ENCODE peak calls at places on chromosome 1, in four cellular contexts. Y is lower lobe of right lung, U is heart right ventricle, F is esophagus squamous epithelium. O is an unnamed sample.

GRCh38 chr1:3050603-3051002 is 18.4 kb upstream of the PRDM16 start:
- DNase-seq in U (no peak), F (no peak), Y (no peak), O (peak)

GRCh38 chr1:11753555-11754208 is 8.3 kb upstream of the C1orf167 start:
- DNase-seq in Y (no peak), F (no peak), U (no peak), O (no peak)

GRCh38 chr1:54459140-54459539 is 52.9 kb upstream of the SSBP3 start:
- DNase-seq in U (no peak), Y (no peak), F (no peak), O (no peak)

GRCh38 chr1:226702957-226703831 is 35.9 kb downstream of the ITPKB start:
- DNase-seq in U (peak), Y (peak), F (no peak), O (peak)

GRCh38 chr1:12450090-12450764 is 167.8 kb downstream of the DHRS3 start:
- DNase-seq in Y (peak), F (no peak), U (no peak), O (no peak)

GRCh38 chr1:180632326-180633088 is 685 bp downstream of the XPR1 start:
- DNase-seq in U (peak), F (no peak), Y (peak), O (no peak)

GRCh38 chr1:110060034-110060661 is 10.3 kb downstream of the ALX3 start:
- DNase-seq in Y (peak), F (no peak), U (no peak), O (no peak)

GRCh38 chr1:170721621-170722020 is 57.7 kb downstream of the PRRX1 start:
- DNase-seq in U (no peak), F (no peak), Y (no peak), O (no peak)

GRCh38 chr1:91799159-91799558 is 86.8 kb downstream of the TGFBR3 start:
- DNase-seq in F (no peak), U (no peak), Y (no peak), O (no peak)

GRCh38 chr1:63794927-63795326 is 21.1 kb downstream of the ROR1 start:
- DNase-seq in U (no peak), Y (peak), F (no peak), O (no peak)

GRCh38 chr1:21816602-21817302 is 4.7 kb downstream of the LDLRAD2 start:
- DNase-seq in Y (no peak), U (no peak), F (no peak), O (no peak)

GRCh38 chr1:21815724-21816311 is 3.8 kb downstream of the LDLRAD2 start:
- DNase-seq in F (no peak), U (no peak), Y (peak), O (no peak)

GRCh38 chr1:21813542-21813941 is 1.5 kb downstream of the LDLRAD2 start:
- DNase-seq in F (no peak), Y (no peak), U (no peak), O (no peak)

GRCh38 chr1:21814981-21815583 is 3.0 kb downstream of the LDLRAD2 start:
- DNase-seq in U (no peak), F (no peak), Y (peak), O (no peak)

DNA sequence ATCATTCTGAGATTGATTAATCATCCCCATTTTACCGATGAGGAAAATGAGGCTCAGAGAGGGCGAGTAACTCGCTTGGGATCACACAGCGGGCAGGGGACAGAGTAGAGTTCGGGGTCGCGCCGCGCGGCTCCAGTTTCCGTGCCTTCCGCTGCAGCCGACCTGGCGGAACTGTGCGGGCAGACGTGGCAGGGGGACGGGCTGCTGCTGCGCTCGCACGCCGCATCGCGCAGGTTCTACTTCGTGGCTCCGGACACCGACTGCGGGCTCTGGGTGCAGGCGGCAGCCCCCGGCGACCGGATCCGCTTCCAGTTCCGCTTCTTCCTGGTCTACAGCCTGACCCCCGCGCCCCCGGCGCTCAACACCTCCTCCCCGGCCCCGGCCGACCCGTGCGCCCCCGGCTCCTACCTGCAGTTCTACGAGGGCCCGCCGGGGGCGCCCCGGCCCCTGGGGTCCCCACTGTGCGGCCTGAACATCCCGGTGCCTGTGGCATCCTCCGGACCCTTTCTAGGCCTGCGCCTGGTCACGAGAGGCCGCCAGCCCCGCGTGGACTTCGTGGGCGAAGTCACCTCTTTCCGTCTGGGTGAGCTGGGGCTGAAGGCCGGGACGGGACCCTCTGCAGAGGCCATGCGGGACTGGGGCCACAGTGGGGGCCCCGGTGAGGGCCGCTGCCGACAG is 2.3 kb downstream of the LDLRAD2 start:
- DNase-seq in F (no peak), U (no peak), Y (peak), O (no peak)
- H3K4me3 ChIP-seq in F (peak), U (peak), Y (peak), O (peak)

DNA sequence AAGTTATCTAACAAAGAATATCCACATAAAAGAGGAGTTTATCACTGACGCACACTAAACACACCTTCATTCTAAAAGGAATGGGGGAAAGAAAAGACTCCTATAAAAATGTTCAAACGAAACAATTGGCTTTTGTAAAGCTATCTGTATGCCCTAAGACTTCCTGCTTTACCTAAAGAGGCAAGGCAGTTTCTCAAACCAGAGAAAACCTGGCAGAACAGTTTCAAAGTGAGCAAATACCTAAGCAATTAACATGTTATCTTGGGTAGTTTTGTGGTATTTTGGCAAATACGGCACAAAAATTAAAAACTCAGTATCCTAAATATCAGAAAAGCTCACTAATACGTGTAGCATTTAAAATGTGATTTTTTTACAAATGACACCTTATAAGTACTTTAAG is 1.9 kb downstream of the PUM1 start:
- DNase-seq in F (no peak), U (no peak), Y (no peak), O (no peak)
- TF ChIP-seq CTCF in F (no peak), U (no peak), Y (no peak), O (no peak)

DNA sequence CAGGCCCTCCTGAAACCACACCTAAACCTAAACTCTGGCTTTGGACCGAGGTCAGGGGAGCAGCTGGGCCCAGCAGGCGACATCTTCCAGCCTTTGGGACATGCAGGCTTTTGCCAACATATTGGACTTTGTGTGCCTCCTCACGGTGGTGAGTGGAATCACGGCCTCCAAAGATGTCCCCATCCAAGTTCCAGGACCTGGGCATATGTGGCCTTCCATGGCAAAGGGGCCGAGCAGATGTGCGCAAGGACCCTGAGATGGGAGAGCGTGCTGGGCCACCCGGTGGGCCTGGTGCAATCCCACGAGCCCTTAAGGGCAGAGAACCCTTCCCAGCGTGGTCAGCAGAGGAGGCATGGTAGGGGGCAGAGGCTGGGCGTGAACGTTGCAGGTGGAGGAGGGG is 160.8 kb upstream of the C1orf174 start:
- DNase-seq in U (no peak), F (no peak), Y (no peak), O (no peak)
- H3K4me3 ChIP-seq in U (no peak), F (no peak), Y (no peak), O (no peak)

DNA sequence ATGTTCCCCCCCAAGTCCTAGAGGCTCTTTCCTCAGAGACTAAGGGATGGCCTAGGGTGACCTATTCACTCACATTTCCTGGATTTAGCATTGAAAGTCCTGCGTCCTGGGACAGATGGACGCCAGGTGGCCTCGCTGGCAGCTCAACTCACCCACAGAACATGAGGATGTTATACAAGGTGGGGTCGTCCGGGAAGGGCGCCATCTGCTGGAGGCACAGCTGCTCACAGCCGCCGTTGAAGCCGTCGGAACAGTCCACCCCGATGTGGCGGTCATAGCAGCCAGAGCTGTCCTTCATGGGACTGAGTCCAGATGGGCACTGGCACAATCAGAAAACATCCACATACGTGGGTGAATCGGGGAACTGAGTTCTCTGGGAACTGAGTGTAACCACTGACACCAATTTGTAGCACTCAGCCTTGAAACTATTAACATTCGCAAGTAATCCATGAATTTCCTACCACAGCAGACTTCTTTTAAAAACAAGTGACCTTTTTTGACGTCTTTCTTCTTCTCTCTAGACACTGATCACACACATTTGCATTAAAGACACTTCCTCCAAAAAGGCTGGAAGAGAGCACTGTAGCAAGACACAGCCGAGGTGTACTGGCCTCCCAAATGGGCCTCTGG is 215.4 kb downstream of the ASTN1 start:
- DNase-seq in F (no peak), Y (peak), U (peak), O (no peak)
- TF ChIP-seq CTCF in F (no peak), Y (peak), U (peak), O (no peak)

DNA sequence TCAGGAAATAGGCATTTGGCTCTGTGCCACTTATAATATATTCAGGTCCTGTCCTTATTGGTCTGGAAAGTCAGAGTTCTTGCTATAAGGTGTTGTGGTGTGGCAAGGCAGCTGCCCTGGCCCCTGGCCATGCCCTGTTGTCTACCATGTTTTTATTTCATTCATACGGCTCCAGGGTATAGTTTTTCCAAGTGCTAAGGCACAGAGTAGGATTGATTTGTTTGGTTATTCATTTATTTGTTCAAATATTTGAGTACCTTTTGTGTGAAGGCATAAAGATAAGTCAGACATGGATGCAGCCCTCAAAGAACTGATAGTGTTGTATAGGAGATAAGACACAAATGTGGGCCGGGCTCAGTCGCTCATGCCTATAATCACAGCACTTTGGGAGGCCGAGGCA is 10.1 kb downstream of the ZBTB8B start:
- DNase-seq in F (no peak), U (no peak), Y (no peak), O (no peak)
- H3K4me3 ChIP-seq in F (no peak), U (no peak), Y (no peak), O (no peak)

GRCh38 chr1:42141978-42142377 is 11.2 kb upstream of the GUCA2B start:
- DNase-seq in U (no peak), F (no peak), Y (no peak), O (no peak)

GRCh38 chr1:42145190-42145716 is 8.0 kb upstream of the GUCA2B start:
- DNase-seq in U (no peak), Y (no peak), F (no peak), O (no peak)

GRCh38 chr1:42144336-42145189 is 8.6 kb upstream of the GUCA2B start:
- DNase-seq in F (no peak), U (no peak), Y (no peak), O (no peak)

GRCh38 chr1:42143875-42144274 is 9.3 kb upstream of the GUCA2B start:
- DNase-seq in F (no peak), Y (no peak), U (no peak), O (no peak)

GRCh38 chr1:42142894-42143675 is 10.1 kb upstream of the GUCA2B start:
- DNase-seq in F (no peak), Y (peak), U (no peak), O (no peak)
- TF ChIP-seq CTCF in F (no peak), Y (no peak), U (no peak), O (no peak)

GRCh38 chr1:79104617-79105016 is 98.1 kb upstream of the ADGRL4 start:
- DNase-seq in Y (no peak), F (no peak), U (no peak), O (no peak)

GRCh38 chr1:79105499-79105898 is 99.0 kb upstream of the ADGRL4 start:
- DNase-seq in F (no peak), U (no peak), Y (no peak), O (no peak)

GRCh38 chr1:79100385-79100784 is 93.9 kb upstream of the ADGRL4 start:
- DNase-seq in Y (no peak), U (no peak), F (no peak), O (no peak)
- H3K4me3 ChIP-seq in Y (no peak), U (no peak), F (no peak), O (no peak)

GRCh38 chr1:161199506-161200119 is 759 bp upstream of the ADAMTS4 start:
- DNase-seq in F (no peak), Y (no peak), U (no peak), O (no peak)
- TF ChIP-seq CTCF in F (no peak), Y (no peak), U (no peak), O (no peak)